ENCODE peak calls at places on chromosome 18, in ten cellular contexts. Z, J, W, U, O, H, D, N, R and I are unnamed samples.

GRCh38 chr18:54950221-54950620 is 9.0 kb downstream of the CCDC68 start:
- DNase-seq in Z (no peak), J (no peak), W (peak; percentile 36), U (no peak), O (no peak), H (no peak), D (peak; percentile 78), N (peak; percentile 36), R (no peak), I (no peak)

GRCh38 chr18:67639872-67640271 is 123.4 kb upstream of the DSEL start:
- DNase-seq in Z (no peak), J (no peak), W (no peak), U (no peak), O (no peak), H (no peak), D (no peak), N (no peak), R (no peak), I (no peak)

GRCh38 chr18:34222396-34223163 is 2.1 kb downstream of the NOL4 start:
- DNase-seq in Z (no peak), J (peak; percentile 25), W (peak; percentile 38), U (no peak), O (peak; percentile 87), H (no peak), D (peak; percentile 26), N (peak; percentile 19), R (no peak), I (peak; percentile 15)

GRCh38 chr18:44917184-44917864 is 236.6 kb downstream of the SETBP1 start:
- DNase-seq in Z (peak; percentile 26), J (peak; percentile 17), W (no peak), U (no peak), O (no peak), H (no peak), D (no peak), N (no peak), R (no peak), I (no peak)

GRCh38 chr18:80233201-80233835 is 14.0 kb downstream of the PARD6G start:
- DNase-seq in Z (no peak), J (no peak), W (no peak), U (no peak), O (peak; percentile 31), H (no peak), D (no peak), N (no peak), R (no peak), I (no peak)

GRCh38 chr18:47265197-47265596 is 13.7 kb upstream of the SKOR2 start:
- DNase-seq in Z (no peak), J (peak; percentile 64), W (no peak), U (no peak), O (no peak), H (no peak), D (no peak), N (no peak), R (no peak), I (no peak)

GRCh38 chr18:24055878-24056277 is 41.3 kb downstream of the TTC39C start:
- DNase-seq in Z (no peak), J (no peak), W (no peak), U (no peak), O (no peak), H (no peak), D (no peak), N (no peak), R (no peak), I (no peak)

GRCh38 chr18:44588466-44588865 is 92.2 kb upstream of the SETBP1 start:
- DNase-seq in Z (no peak), J (peak; percentile 25), W (no peak), U (no peak), O (no peak), H (no peak), D (no peak), N (no peak), R (no peak), I (no peak)

GRCh38 chr18:79921984-79922965 is 29.2 kb downstream of the SLC66A2 start:
- DNase-seq in Z (peak; percentile 4), J (no peak), W (no peak), U (no peak), O (no peak), H (no peak), D (peak; percentile 3), N (no peak), R (no peak), I (no peak)

GRCh38 chr18:27599202-27599829 is 414.2 kb upstream of the CHST9 start:
- DNase-seq in Z (no peak), J (peak; percentile 20), W (peak; percentile 41), U (no peak), O (peak; percentile 84), H (peak; percentile 11), D (peak; percentile 65), N (peak; percentile 75), R (no peak), I (peak; percentile 18)

GRCh38 chr18:57523171-57523956 is 63.1 kb downstream of the FECH start:
- DNase-seq in Z (no peak), J (no peak), W (no peak), U (no peak), O (peak; percentile 17), H (no peak), D (no peak), N (no peak), R (no peak), I (no peak)

DNA sequence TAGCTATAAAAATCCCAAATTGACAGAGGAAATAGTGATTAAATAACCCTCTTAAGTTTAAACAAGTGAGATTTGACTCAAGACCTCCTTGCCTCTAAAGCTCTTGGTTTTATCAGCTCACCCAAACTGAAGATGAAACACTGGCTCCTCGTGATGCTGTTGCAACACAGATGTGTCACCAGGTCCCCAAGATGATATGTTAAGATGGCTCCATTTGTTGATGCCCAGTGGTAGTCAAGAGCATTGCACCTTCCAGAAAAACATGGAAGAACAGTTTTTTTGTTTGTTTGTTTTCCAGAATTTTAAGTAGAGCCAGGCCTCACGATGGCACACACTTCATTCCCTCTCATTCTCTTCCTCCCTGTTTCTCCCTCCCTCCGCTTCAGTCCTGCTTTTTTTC is 399.8 kb downstream of the TXNL1 start:
- DNase-seq in Z (no peak), J (no peak), W (no peak), U (no peak), O (no peak), H (no peak), D (no peak), N (no peak), R (no peak), I (no peak)
- TF ChIP-seq CTCF in Z (no peak), J (peak; percentile 7), W (peak; percentile 16), U (no peak), O (peak; percentile 51), H (no peak), D (no peak), N (no peak), R (no peak), I (no peak)

GRCh38 chr18:61732854-61733253 is 160.0 kb downstream of the RNF152 start:
- DNase-seq in Z (no peak), J (no peak), W (no peak), U (no peak), O (no peak), H (no peak), D (no peak), N (no peak), R (no peak), I (no peak)
- H3K4me1 ChIP-seq in Z (no peaks in the 10 kb centered on the region), J (peaks cover 21% of the 10 kb centered on the region), W (peaks cover 3% of the 10 kb centered on the region), U (no peaks in the 10 kb centered on the region), O (peaks cover 4% of the 10 kb centered on the region), H (no peaks in the 10 kb centered on the region), D (peaks cover 48% of the 10 kb centered on the region), N (peaks cover 29% of the 10 kb centered on the region), R (peaks cover 17% of the 10 kb centered on the region), I (peaks cover 2% of the 10 kb centered on the region)

DNA sequence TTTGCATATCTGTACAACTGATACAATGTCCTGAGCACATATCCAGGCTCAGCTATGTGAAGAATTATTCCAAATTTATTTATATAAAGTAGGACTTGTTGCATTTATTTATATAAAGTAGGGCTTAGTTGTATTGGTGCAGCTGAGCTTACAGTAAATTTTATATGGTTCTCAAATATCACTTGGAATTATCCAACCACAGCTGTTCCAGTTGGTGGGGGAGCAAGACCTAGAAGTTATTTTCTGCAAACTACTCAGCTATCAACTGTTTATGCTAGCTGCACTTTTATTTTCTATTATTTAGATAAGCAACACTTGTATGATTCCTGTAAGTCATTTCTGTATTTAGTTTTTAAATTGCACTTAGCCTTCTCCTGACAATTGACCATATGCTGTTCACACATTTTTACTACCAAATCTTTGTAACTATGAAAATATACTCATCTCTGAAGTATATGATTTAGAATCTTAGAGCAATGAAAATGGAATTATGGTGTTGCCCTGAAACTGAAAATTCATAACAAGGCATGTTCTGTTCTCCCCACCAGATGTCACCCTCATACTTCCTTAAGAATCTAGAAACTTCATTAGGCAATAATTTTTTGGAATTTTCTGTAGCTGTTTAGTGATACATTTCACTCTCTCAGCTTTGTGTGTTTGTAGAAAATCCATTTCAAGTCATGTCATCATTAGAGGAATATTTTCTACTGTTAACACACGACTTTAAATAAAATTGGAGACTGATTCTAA is 157.0 kb upstream of the CBLN2 start:
- DNase-seq in Z (no peak), J (peak; percentile 15), W (peak; percentile 14), U (no peak), O (no peak), H (no peak), D (no peak), N (peak; percentile 43), R (no peak), I (no peak)
- TF ChIP-seq CTCF in Z (no peak), J (no peak), W (peak; percentile 53), U (no peak), O (peak; percentile 75), H (peak; percentile 44), D (no peak), N (peak; percentile 69), R (no peak), I (peak; percentile 76)

GRCh38 chr18:12993439-12993838 is 2.3 kb downstream of the CEP192 start:
- DNase-seq in Z (no peak), J (no peak), W (no peak), U (no peak), O (peak; percentile 62), H (no peak), D (no peak), N (no peak), R (no peak), I (no peak)

GRCh38 chr18:12996661-12997292 is 5.6 kb downstream of the CEP192 start:
- DNase-seq in Z (no peak), J (no peak), W (no peak), U (no peak), O (no peak), H (no peak), D (peak; percentile 20), N (no peak), R (no peak), I (no peak)

GRCh38 chr18:12998332-12999060 is 7.3 kb downstream of the CEP192 start:
- DNase-seq in Z (no peak), J (no peak), W (no peak), U (no peak), O (no peak), H (no peak), D (no peak), N (no peak), R (no peak), I (no peak)

GRCh38 chr18:12995424-12995823 is 4.3 kb downstream of the CEP192 start:
- DNase-seq in Z (no peak), J (no peak), W (no peak), U (no peak), O (no peak), H (no peak), D (no peak), N (no peak), R (no peak), I (no peak)

DNA sequence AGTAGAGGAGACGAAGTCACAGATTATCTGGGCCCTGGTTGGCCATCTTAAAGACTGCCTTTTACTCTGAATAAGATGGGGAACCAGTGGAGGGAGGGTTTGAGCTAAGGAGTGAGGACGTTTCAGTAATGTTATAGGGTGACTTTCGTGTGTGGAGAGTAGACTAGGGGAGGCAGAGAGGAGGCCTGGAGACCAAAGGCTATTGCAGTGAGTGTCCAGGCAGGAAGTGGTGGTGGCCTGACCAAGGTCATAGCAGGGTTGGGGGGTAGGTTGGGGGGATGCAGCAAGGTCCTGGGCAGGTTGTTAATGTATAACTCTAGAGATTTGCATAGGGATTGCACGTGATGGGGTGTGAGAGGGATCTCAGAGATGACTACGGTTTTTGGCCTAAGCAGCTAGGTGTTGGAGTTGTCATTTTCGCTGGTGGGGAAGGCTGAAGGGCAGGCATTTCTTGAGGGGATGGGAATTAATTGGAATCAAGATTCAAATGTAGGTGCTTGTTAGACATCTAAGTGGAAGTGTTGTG is 4.9 kb downstream of the CEP192 start:
- DNase-seq in Z (no peak), J (no peak), W (no peak), U (no peak), O (no peak), H (no peak), D (no peak), N (no peak), R (no peak), I (no peak)
- H3K4me1 ChIP-seq in Z (peaks cover 25% of the 10 kb centered on the region), J (peaks cover 2% of the 10 kb centered on the region), W (peaks cover 11% of the 10 kb centered on the region), U (peaks cover 23% of the 10 kb centered on the region), O (no peaks in the 10 kb centered on the region), H (peaks cover 10% of the 10 kb centered on the region), D (peaks cover 33% of the 10 kb centered on the region), N (peaks cover 18% of the 10 kb centered on the region), R (peaks cover 10% of the 10 kb centered on the region), I (peaks cover 9% of the 10 kb centered on the region)